ENCODE peak calls at places on chromosome 14, in five cellular contexts. One of them, this sample, is unnamed.

GRCh38 chr14:71754422-71755095 is 177.7 kb upstream of the RGS6 start:
- DNase-seq in psoas muscle: no peak
- DNase-seq in LoVo: no peak
- DNase-seq in left cardiac atrium: no peak
- DNase-seq in EL: no peak
- DNase-seq in this sample: no peak

GRCh38 chr14:21056520-21057163 is 980 bp upstream of the RNASE8 start:
- DNase-seq in psoas muscle: no peak
- DNase-seq in left cardiac atrium: no peak
- DNase-seq in LoVo: no peak
- DNase-seq in EL: peak; percentile 36
- DNase-seq in this sample: peak; percentile 90

GRCh38 chr14:47485421-47485820 is 190.0 kb downstream of the MDGA2 start:
- DNase-seq in LoVo: no peak
- DNase-seq in psoas muscle: no peak
- DNase-seq in EL: no peak
- DNase-seq in left cardiac atrium: no peak
- DNase-seq in this sample: no peak

GRCh38 chr14:95980402-95980801 is 58.8 kb upstream of the C14orf132 start:
- DNase-seq in LoVo: no peak
- DNase-seq in psoas muscle: no peak
- DNase-seq in left cardiac atrium: no peak
- DNase-seq in EL: no peak
- DNase-seq in this sample: no peak

GRCh38 chr14:105378199-105378598 is 20.1 kb upstream of the TEX22 start:
- DNase-seq in psoas muscle: no peak
- DNase-seq in EL: no peak
- DNase-seq in LoVo: no peak
- DNase-seq in left cardiac atrium: no peak
- DNase-seq in this sample: no peak

GRCh38 chr14:74571901-74572828 is 39.9 kb downstream of the LTBP2 start:
- DNase-seq in EL: peak; percentile 99
- DNase-seq in left cardiac atrium: peak; percentile 41
- DNase-seq in psoas muscle: peak; percentile 51
- DNase-seq in LoVo: peak; percentile 75
- DNase-seq in this sample: no peak

GRCh38 chr14:101246894-101247853 is 314.1 kb upstream of the DIO3 start:
- DNase-seq in EL: no peak
- DNase-seq in psoas muscle: no peak
- DNase-seq in LoVo: no peak
- DNase-seq in left cardiac atrium: no peak
- DNase-seq in this sample: peak; percentile 10

GRCh38 chr14:55071870-55072640 is 20.6 kb downstream of the MAPK1IP1L start:
- DNase-seq in LoVo: no peak
- DNase-seq in EL: peak; percentile 83
- DNase-seq in psoas muscle: no peak
- DNase-seq in left cardiac atrium: peak; percentile 60
- DNase-seq in this sample: no peak

GRCh38 chr14:104799657-104800599 is 973 bp upstream of the ZBTB42 start:
- DNase-seq in left cardiac atrium: peak; percentile 94
- DNase-seq in psoas muscle: peak; percentile 91
- DNase-seq in LoVo: peak; percentile 74
- DNase-seq in EL: peak; percentile 79
- DNase-seq in this sample: peak; percentile 88

GRCh38 chr14:34256223-34256622 is 205.8 kb downstream of the SPTSSA start:
- DNase-seq in LoVo: no peak
- DNase-seq in psoas muscle: no peak
- DNase-seq in left cardiac atrium: no peak
- DNase-seq in EL: no peak
- DNase-seq in this sample: no peak

GRCh38 chr14:104659764-104660523 is 29.5 kb upstream of the INF2 start:
- DNase-seq in left cardiac atrium: no peak
- DNase-seq in LoVo: no peak
- DNase-seq in psoas muscle: no peak
- DNase-seq in EL: no peak
- DNase-seq in this sample: no peak

GRCh38 chr14:66910306-66910705 is 278.9 kb upstream of the GARIN2 start:
- DNase-seq in psoas muscle: no peak
- DNase-seq in left cardiac atrium: no peak
- DNase-seq in EL: peak; percentile 25
- DNase-seq in LoVo: no peak
- DNase-seq in this sample: no peak

GRCh38 chr14:51805541-51805940 is 54.9 kb upstream of the GNG2 start:
- DNase-seq in psoas muscle: no peak
- DNase-seq in left cardiac atrium: no peak
- DNase-seq in EL: no peak
- DNase-seq in LoVo: no peak
- DNase-seq in this sample: no peak

GRCh38 chr14:75340921-75341320 is 62.3 kb downstream of the FOS start:
- DNase-seq in left cardiac atrium: peak; percentile 94
- DNase-seq in LoVo: no peak
- DNase-seq in psoas muscle: peak; percentile 93
- DNase-seq in EL: no peak
- DNase-seq in this sample: peak; percentile 65

GRCh38 chr14:26735811-26736210 is 138.0 kb upstream of the NOVA1 start:
- DNase-seq in LoVo: no peak
- DNase-seq in EL: no peak
- DNase-seq in psoas muscle: no peak
- DNase-seq in left cardiac atrium: no peak
- DNase-seq in this sample: no peak

GRCh38 chr14:64654072-64654899 is 49.9 kb upstream of the PLEKHG3 start:
- DNase-seq in psoas muscle: no peak
- DNase-seq in EL: peak; percentile 84
- DNase-seq in left cardiac atrium: no peak
- DNase-seq in LoVo: no peak
- DNase-seq in this sample: no peak

GRCh38 chr14:101838476-101838875 is 77.0 kb downstream of the PPP2R5C start:
- DNase-seq in left cardiac atrium: no peak
- DNase-seq in psoas muscle: no peak
- DNase-seq in EL: no peak
- DNase-seq in LoVo: no peak
- DNase-seq in this sample: no peak

GRCh38 chr14:31037709-31038221 is 11.6 kb upstream of the STRN3 start:
- DNase-seq in left cardiac atrium: no peak
- DNase-seq in LoVo: no peak
- DNase-seq in EL: no peak
- DNase-seq in psoas muscle: no peak
- DNase-seq in this sample: no peak

GRCh38 chr14:74475678-74476077 is 17.4 kb downstream of the NPC2 start:
- DNase-seq in psoas muscle: no peak
- DNase-seq in EL: peak; percentile 78
- DNase-seq in LoVo: no peak
- DNase-seq in left cardiac atrium: no peak
- DNase-seq in this sample: no peak

GRCh38 chr14:60094306-60094897 is 2.7 kb downstream of the PCNX4 start:
- DNase-seq in psoas muscle: no peak
- DNase-seq in EL: peak; percentile 88
- DNase-seq in LoVo: peak; percentile 9
- DNase-seq in left cardiac atrium: no peak
- DNase-seq in this sample: no peak

GRCh38 chr14:22039938-22040780 is 366.5 kb upstream of the OR4E1 start:
- DNase-seq in left cardiac atrium: no peak
- DNase-seq in LoVo: no peak
- DNase-seq in psoas muscle: peak; percentile 8
- DNase-seq in EL: no peak
- DNase-seq in this sample: no peak

GRCh38 chr14:89373185-89373584 is 43.8 kb downstream of the FOXN3 start:
- DNase-seq in LoVo: no peak
- DNase-seq in EL: no peak
- DNase-seq in left cardiac atrium: no peak
- DNase-seq in psoas muscle: no peak
- DNase-seq in this sample: no peak

This sample was measured in colonic mucosa.